ENCODE peak calls at places on chromosomes 12 and 14, in ten cellular contexts. One of them, this sample, is unnamed.

GRCh38 chr12:93025145-93026103 is 96.3 kb upstream of the EEA1 start:
- DNase-seq in NCI-H1092: peak; percentile 14
- DNase-seq in activated CD8-positive, alpha-beta memory T cell treated with anti-CD3 and anti-CD28 coated beads for 4 hours: no peak
- DNase-seq in SK-N-DZ: peak; percentile 6
- DNase-seq in GM04503: peak; percentile 31
- DNase-seq in GF-D8: peak; percentile 21
- DNase-seq in HS-5: peak; percentile 8
- DNase-seq in A549: peak; percentile 59
- DNase-seq in NCI-H1930: no peak
- DNase-seq in GM10248: peak; percentile 55
- DNase-seq in this sample: peak; percentile 41

GRCh38 chr12:124036117-124037109 is 63.4 kb downstream of the ZNF664 start:
- DNase-seq in GM10248: peak; percentile 74
- DNase-seq in SK-N-DZ: peak; percentile 75
- DNase-seq in NCI-H1930: no peak
- DNase-seq in GM04503: no peak
- DNase-seq in activated CD8-positive, alpha-beta memory T cell treated with anti-CD3 and anti-CD28 coated beads for 4 hours: peak; percentile 20
- DNase-seq in HS-5: peak; percentile 15
- DNase-seq in GF-D8: no peak
- DNase-seq in A549: peak; percentile 33
- DNase-seq in NCI-H1092: no peak
- DNase-seq in this sample: no peak

GRCh38 chr12:92034858-92035401 is 110.7 kb downstream of the BTG1 start:
- DNase-seq in NCI-H1930: no peak
- DNase-seq in HS-5: peak; percentile 61
- DNase-seq in GF-D8: no peak
- DNase-seq in GM04503: peak; percentile 56
- DNase-seq in activated CD8-positive, alpha-beta memory T cell treated with anti-CD3 and anti-CD28 coated beads for 4 hours: peak; percentile 8
- DNase-seq in GM10248: peak; percentile 30
- DNase-seq in A549: peak; percentile 68
- DNase-seq in NCI-H1092: peak; percentile 51
- DNase-seq in SK-N-DZ: peak; percentile 13
- DNase-seq in this sample: peak; percentile 81

GRCh38 chr12:130076752-130077151 is 85.5 kb upstream of the FZD10 start:
- DNase-seq in GM10248: no peak
- DNase-seq in activated CD8-positive, alpha-beta memory T cell treated with anti-CD3 and anti-CD28 coated beads for 4 hours: no peak
- DNase-seq in GF-D8: no peak
- DNase-seq in A549: no peak
- DNase-seq in SK-N-DZ: no peak
- DNase-seq in HS-5: no peak
- DNase-seq in NCI-H1092: no peak
- DNase-seq in NCI-H1930: no peak
- DNase-seq in GM04503: no peak
- DNase-seq in this sample: no peak

GRCh38 chr12:48442191-48442828 is 30.0 kb upstream of the ANP32D start:
- DNase-seq in A549: peak; percentile 41
- DNase-seq in GM10248: no peak
- DNase-seq in HS-5: no peak
- DNase-seq in GM04503: no peak
- DNase-seq in NCI-H1930: no peak
- DNase-seq in SK-N-DZ: peak; percentile 32
- DNase-seq in NCI-H1092: no peak
- DNase-seq in GF-D8: no peak
- DNase-seq in activated CD8-positive, alpha-beta memory T cell treated with anti-CD3 and anti-CD28 coated beads for 4 hours: no peak
- DNase-seq in this sample: no peak

GRCh38 chr14:105092912-105093425 is 27.7 kb upstream of the GPR132 start:
- DNase-seq in SK-N-DZ: no peak
- DNase-seq in GM10248: peak; percentile 81
- DNase-seq in HS-5: no peak
- DNase-seq in NCI-H1092: no peak
- DNase-seq in A549: peak; percentile 85
- DNase-seq in activated CD8-positive, alpha-beta memory T cell treated with anti-CD3 and anti-CD28 coated beads for 4 hours: peak; percentile 33
- DNase-seq in GF-D8: no peak
- DNase-seq in NCI-H1930: no peak
- DNase-seq in GM04503: no peak
- DNase-seq in this sample: no peak

GRCh38 chr14:60183724-60184596 is 18.8 kb upstream of the DHRS7 start:
- DNase-seq in HS-5: no peak
- DNase-seq in GM10248: peak; percentile 22
- DNase-seq in NCI-H1930: peak; percentile 27
- DNase-seq in activated CD8-positive, alpha-beta memory T cell treated with anti-CD3 and anti-CD28 coated beads for 4 hours: no peak
- DNase-seq in NCI-H1092: peak; percentile 81
- DNase-seq in GF-D8: no peak
- DNase-seq in GM04503: no peak
- DNase-seq in SK-N-DZ: peak; percentile 39
- DNase-seq in A549: peak; percentile 61
- DNase-seq in this sample: no peak

GRCh38 chr12:54870048-54870447 is 15.7 kb downstream of the MUCL1 start:
- DNase-seq in HS-5: no peak
- DNase-seq in GM04503: no peak
- DNase-seq in A549: no peak
- DNase-seq in GM10248: no peak
- DNase-seq in SK-N-DZ: no peak
- DNase-seq in GF-D8: no peak
- DNase-seq in NCI-H1930: no peak
- DNase-seq in activated CD8-positive, alpha-beta memory T cell treated with anti-CD3 and anti-CD28 coated beads for 4 hours: no peak
- DNase-seq in NCI-H1092: no peak
- DNase-seq in this sample: no peak

GRCh38 chr12:10667581-10667980 is 6.3 kb downstream of the STYK1 start:
- DNase-seq in NCI-H1930: no peak
- DNase-seq in GM10248: no peak
- DNase-seq in GM04503: no peak
- DNase-seq in NCI-H1092: no peak
- DNase-seq in SK-N-DZ: no peak
- DNase-seq in activated CD8-positive, alpha-beta memory T cell treated with anti-CD3 and anti-CD28 coated beads for 4 hours: no peak
- DNase-seq in A549: no peak
- DNase-seq in HS-5: no peak
- DNase-seq in GF-D8: no peak
- DNase-seq in this sample: no peak

GRCh38 chr12:89544730-89545184 is 18.9 kb upstream of the POC1B start:
- DNase-seq in GM04503: peak; percentile 42
- DNase-seq in A549: peak; percentile 69
- DNase-seq in NCI-H1092: peak; percentile 67
- DNase-seq in SK-N-DZ: no peak
- DNase-seq in HS-5: no peak
- DNase-seq in activated CD8-positive, alpha-beta memory T cell treated with anti-CD3 and anti-CD28 coated beads for 4 hours: no peak
- DNase-seq in GM10248: no peak
- DNase-seq in GF-D8: no peak
- DNase-seq in NCI-H1930: no peak
- DNase-seq in this sample: peak; percentile 55

GRCh38 chr12:48681416-48681737 is 661 bp downstream of the KANSL2 start:
- DNase-seq in GM10248: peak; percentile 25
- DNase-seq in NCI-H1930: no peak
- DNase-seq in HS-5: no peak
- DNase-seq in SK-N-DZ: no peak
- DNase-seq in activated CD8-positive, alpha-beta memory T cell treated with anti-CD3 and anti-CD28 coated beads for 4 hours: no peak
- DNase-seq in GF-D8: no peak
- DNase-seq in NCI-H1092: no peak
- DNase-seq in GM04503: no peak
- DNase-seq in A549: peak; percentile 42
- DNase-seq in this sample: no peak

GRCh38 chr14:75315143-75315542 is 36.5 kb downstream of the FOS start:
- DNase-seq in GF-D8: no peak
- DNase-seq in A549: no peak
- DNase-seq in activated CD8-positive, alpha-beta memory T cell treated with anti-CD3 and anti-CD28 coated beads for 4 hours: no peak
- DNase-seq in HS-5: no peak
- DNase-seq in NCI-H1092: peak; percentile 63
- DNase-seq in NCI-H1930: no peak
- DNase-seq in SK-N-DZ: no peak
- DNase-seq in GM10248: no peak
- DNase-seq in GM04503: no peak
- DNase-seq in this sample: no peak

GRCh38 chr12:107684990-107685359 is 624 bp upstream of the PWP1 start:
- DNase-seq in A549: peak; percentile 71
- DNase-seq in HS-5: no peak
- DNase-seq in GM10248: no peak
- DNase-seq in NCI-H1930: peak; percentile 13
- DNase-seq in SK-N-DZ: peak; percentile 46
- DNase-seq in NCI-H1092: no peak
- DNase-seq in activated CD8-positive, alpha-beta memory T cell treated with anti-CD3 and anti-CD28 coated beads for 4 hours: no peak
- DNase-seq in GM04503: no peak
- DNase-seq in GF-D8: peak; percentile 23
- DNase-seq in this sample: peak; percentile 27

GRCh38 chr14:88333036-88333435 is 10.0 kb upstream of the KCNK10 start:
- DNase-seq in HS-5: no peak
- DNase-seq in A549: no peak
- DNase-seq in NCI-H1092: no peak
- DNase-seq in GM10248: no peak
- DNase-seq in GM04503: no peak
- DNase-seq in activated CD8-positive, alpha-beta memory T cell treated with anti-CD3 and anti-CD28 coated beads for 4 hours: no peak
- DNase-seq in GF-D8: no peak
- DNase-seq in SK-N-DZ: no peak
- DNase-seq in NCI-H1930: no peak
- DNase-seq in this sample: no peak

GRCh38 chr12:124771462-124772361 is 92.0 kb downstream of the SCARB1 start:
- DNase-seq in NCI-H1092: peak; percentile 66
- DNase-seq in A549: peak; percentile 77
- DNase-seq in HS-5: no peak
- DNase-seq in activated CD8-positive, alpha-beta memory T cell treated with anti-CD3 and anti-CD28 coated beads for 4 hours: peak; percentile 54
- DNase-seq in NCI-H1930: peak; percentile 37
- DNase-seq in GM04503: no peak
- DNase-seq in GF-D8: no peak
- DNase-seq in GM10248: peak; percentile 79
- DNase-seq in SK-N-DZ: peak; percentile 81
- DNase-seq in this sample: no peak

GRCh38 chr14:77039285-77040058 is 11.0 kb upstream of the IRF2BPL start:
- DNase-seq in activated CD8-positive, alpha-beta memory T cell treated with anti-CD3 and anti-CD28 coated beads for 4 hours: no peak
- DNase-seq in HS-5: no peak
- DNase-seq in NCI-H1930: no peak
- DNase-seq in GF-D8: no peak
- DNase-seq in SK-N-DZ: peak; percentile 59
- DNase-seq in A549: no peak
- DNase-seq in NCI-H1092: no peak
- DNase-seq in GM04503: no peak
- DNase-seq in GM10248: no peak
- DNase-seq in this sample: no peak

GRCh38 chr12:51533799-51534198 is 57.2 kb upstream of the SCN8A start:
- DNase-seq in NCI-H1092: no peak
- DNase-seq in GM10248: no peak
- DNase-seq in SK-N-DZ: no peak
- DNase-seq in NCI-H1930: no peak
- DNase-seq in A549: peak; percentile 46
- DNase-seq in GM04503: no peak
- DNase-seq in activated CD8-positive, alpha-beta memory T cell treated with anti-CD3 and anti-CD28 coated beads for 4 hours: no peak
- DNase-seq in GF-D8: no peak
- DNase-seq in HS-5: no peak
- DNase-seq in this sample: no peak

GRCh38 chr14:64508215-64508776 is 3.7 kb downstream of the ZBTB1 start:
- DNase-seq in NCI-H1930: no peak
- DNase-seq in GM04503: no peak
- DNase-seq in A549: no peak
- DNase-seq in NCI-H1092: no peak
- DNase-seq in HS-5: no peak
- DNase-seq in GM10248: peak; percentile 60
- DNase-seq in GF-D8: no peak
- DNase-seq in activated CD8-positive, alpha-beta memory T cell treated with anti-CD3 and anti-CD28 coated beads for 4 hours: no peak
- DNase-seq in SK-N-DZ: no peak
- DNase-seq in this sample: no peak

GRCh38 chr14:52369305-52369781 is 55.2 kb downstream of the PTGER2 start:
- DNase-seq in A549: no peak
- DNase-seq in activated CD8-positive, alpha-beta memory T cell treated with anti-CD3 and anti-CD28 coated beads for 4 hours: no peak
- DNase-seq in GF-D8: no peak
- DNase-seq in NCI-H1930: no peak
- DNase-seq in GM10248: no peak
- DNase-seq in SK-N-DZ: no peak
- DNase-seq in GM04503: peak; percentile 90
- DNase-seq in NCI-H1092: no peak
- DNase-seq in HS-5: no peak
- DNase-seq in this sample: no peak

GRCh38 chr12:60101715-60102114 is 505.9 kb downstream of the SLC16A7 start:
- DNase-seq in NCI-H1092: no peak
- DNase-seq in activated CD8-positive, alpha-beta memory T cell treated with anti-CD3 and anti-CD28 coated beads for 4 hours: no peak
- DNase-seq in A549: no peak
- DNase-seq in SK-N-DZ: no peak
- DNase-seq in GM10248: no peak
- DNase-seq in GM04503: peak; percentile 88
- DNase-seq in HS-5: peak; percentile 64
- DNase-seq in NCI-H1930: no peak
- DNase-seq in GF-D8: no peak
- DNase-seq in this sample: no peak

This sample was measured in HFF-Myc.